ENCODE peak calls at places on chromosomes 3 and 15, in nine cellular contexts. J, Y, C, K, D, P, M, Q and B are unnamed samples.

GRCh38 chr3:41247590-41247989 is 48.3 kb downstream of the CTNNB1 start:
- DNase-seq in Q (no peak), C (no peak), K (no peak), M (no peak), J (no peak), Y (no peak), D (no peak), P (no peak), B (no peak)

GRCh38 chr3:50604628-50605588 is 6.7 kb downstream of the CISH start:
- DNase-seq in J (no peak), D (peak), C (no peak), P (peak), K (peak), M (no peak), Q (no peak), Y (no peak), B (no peak)

GRCh38 chr3:141828487-141829284 is 47.8 kb upstream of the ATP1B3 start:
- DNase-seq in K (no peak), Y (peak), M (no peak), Q (peak), P (no peak), C (no peak), D (peak), J (peak), B (no peak)

GRCh38 chr3:175274474-175275218 is 415.5 kb downstream of the NAALADL2 start:
- DNase-seq in C (no peak), Q (no peak), M (no peak), P (no peak), J (no peak), D (no peak), K (no peak), Y (no peak), B (peak)

GRCh38 chr3:195865752-195866151 is 42.6 kb downstream of the TNK2 start:
- DNase-seq in J (no peak), D (no peak), Y (no peak), P (no peak), C (no peak), M (no peak), K (no peak), Q (no peak), B (no peak)

GRCh38 chr3:136979684-136980083 is 21.9 kb downstream of the IL20RB start:
- DNase-seq in Y (no peak), Q (no peak), K (no peak), M (peak), P (no peak), C (no peak), D (no peak), J (no peak), B (no peak)

GRCh38 chr3:42612147-42612680 is 11.7 kb downstream of the NKTR start:
- DNase-seq in Y (no peak), J (no peak), D (no peak), C (no peak), M (no peak), P (no peak), K (no peak), Q (no peak), B (no peak)

GRCh38 chr15:43517354-43518072 is at the start of gene MAP1A:
- DNase-seq in C (peak), D (no peak), K (no peak), Y (peak), J (peak), P (peak), M (peak), Q (peak), B (no peak)

GRCh38 chr3:58617338-58617761 is 40.2 kb upstream of the FAM107A start:
- DNase-seq in M (no peak), K (no peak), Y (no peak), J (peak), P (no peak), C (no peak), Q (no peak), D (no peak), B (no peak)

GRCh38 chr3:55978953-55979352 is 489.3 kb downstream of the ERC2 start:
- DNase-seq in M (no peak), J (no peak), Y (no peak), P (no peak), C (no peak), Q (no peak), K (no peak), D (no peak), B (no peak)

GRCh38 chr3:18201315-18201714 is 223.8 kb downstream of the SATB1 start:
- DNase-seq in J (no peak), Y (no peak), C (no peak), P (no peak), D (no peak), M (no peak), K (no peak), Q (no peak), B (no peak)

GRCh38 chr3:197406266-197406665 is 107.9 kb upstream of the DLG1 start:
- DNase-seq in M (peak), K (peak), Q (no peak), Y (peak), C (no peak), J (no peak), P (no peak), D (peak), B (no peak)

GRCh38 chr15:40859206-40859851 is 14.7 kb downstream of the RHOV start:
- DNase-seq in P (peak), K (peak), C (peak), M (peak), D (peak), Y (peak), Q (peak), J (peak), B (peak)

GRCh38 chr3:52213901-52214300 is 11.5 kb downstream of the TLR9 start:
- DNase-seq in Q (no peak), Y (no peak), P (no peak), M (no peak), K (no peak), D (no peak), C (no peak), J (no peak), B (no peak)

GRCh38 chr3:140365872-140366697 is 311.8 kb upstream of the TRIM42 start:
- DNase-seq in Q (no peak), K (no peak), C (no peak), Y (peak), D (no peak), P (no peak), M (no peak), J (no peak), B (no peak)

GRCh38 chr3:52752045-52752660 is 18.6 kb downstream of the NEK4 start:
- DNase-seq in P (no peak), C (no peak), D (no peak), Y (no peak), M (no peak), Q (no peak), K (no peak), J (peak), B (no peak)

GRCh38 chr15:61459785-61460707 is 230.9 kb upstream of the RORA start:
- DNase-seq in C (no peak), J (peak), M (peak), D (peak), Y (peak), P (no peak), Q (no peak), K (no peak), B (no peak)

GRCh38 chr15:55279746-55280351 is 9.8 kb downstream of the RAB27A start:
- DNase-seq in C (no peak), M (peak), D (peak), J (peak), Y (no peak), P (no peak), K (no peak), Q (no peak), B (peak)

GRCh38 chr15:29021901-29022300 is 136.1 kb downstream of the APBA2 start:
- DNase-seq in C (no peak), M (no peak), K (no peak), D (no peak), J (no peak), Y (no peak), Q (no peak), P (no peak), B (no peak)

GRCh38 chr3:46399557-46399956 is 7.3 kb downstream of the CCR5AS start:
- DNase-seq in D (no peak), C (no peak), P (no peak), Y (no peak), K (no peak), J (peak), Q (no peak), M (no peak), B (no peak)

GRCh38 chr3:10340046-10340445 is 19.1 kb upstream of the SEC13 start:
- DNase-seq in Y (no peak), M (no peak), J (no peak), D (no peak), C (no peak), P (no peak), K (no peak), Q (no peak), B (no peak)

GRCh38 chr3:114418107-114418506 is 124.3 kb downstream of the TIGIT start:
- DNase-seq in C (no peak), D (no peak), M (no peak), Q (no peak), P (no peak), J (peak), Y (no peak), K (no peak), B (no peak)

GRCh38 chr15:82641129-82641798 is 5.9 kb downstream of the CPEB1 start:
- DNase-seq in J (no peak), C (no peak), K (no peak), Y (no peak), M (no peak), D (no peak), Q (no peak), P (no peak), B (no peak)

GRCh38 chr15:34896183-34896582 is 73.4 kb downstream of the AQR start:
- DNase-seq in D (no peak), K (no peak), C (no peak), J (no peak), Q (no peak), P (no peak), Y (no peak), M (no peak), B (no peak)

GRCh38 chr3:188153498-188153948 is 434 bp upstream of the LPP start:
- DNase-seq in D (peak), J (peak), P (peak), K (no peak), Q (peak), M (peak), C (no peak), Y (peak), B (no peak)

GRCh38 chr15:93179072-93179471 is 90.1 kb upstream of the RGMA start:
- DNase-seq in P (peak), K (no peak), D (peak), Q (no peak), J (peak), M (no peak), C (no peak), Y (no peak), B (no peak)

GRCh38 chr3:24185738-24186384 is 240.8 kb downstream of the NR1D2 start:
- DNase-seq in J (peak), Q (peak), C (no peak), D (peak), K (no peak), Y (peak), M (peak), P (peak), B (peak)

GRCh38 chr15:80730395-80730794 is 35.3 kb downstream of the ABHD17C start:
- DNase-seq in M (no peak), K (no peak), P (no peak), C (no peak), D (no peak), Q (no peak), J (no peak), Y (no peak), B (no peak)

GRCh38 chr3:22536582-22536981 is 666.5 kb upstream of the UBE2E2 start:
- DNase-seq in Y (no peak), J (no peak), P (no peak), M (no peak), Q (no peak), K (no peak), C (no peak), D (no peak), B (no peak)

GRCh38 chr3:17740703-17741102 is 1.7 kb downstream of the TBC1D5 start:
- DNase-seq in Y (no peak), P (peak), J (peak), C (no peak), Q (no peak), K (no peak), M (peak), D (no peak), B (no peak)

GRCh38 chr3:50450135-50450911 is 53.1 kb downstream of the CACNA2D2 start:
- DNase-seq in D (peak), J (peak), C (no peak), K (peak), M (peak), Y (no peak), P (no peak), Q (no peak), B (no peak)

GRCh38 chr3:49007068-49007770 is at the start of gene WDR6:
- DNase-seq in J (peak), K (peak), M (peak), C (peak), D (peak), P (peak), Y (peak), Q (peak), B (peak)
- TF ChIP-seq CTCF in J (peak), K (peak), M (peak), C (peak), D (peak), P (peak), Y (peak), Q (peak), B (peak)

DNA sequence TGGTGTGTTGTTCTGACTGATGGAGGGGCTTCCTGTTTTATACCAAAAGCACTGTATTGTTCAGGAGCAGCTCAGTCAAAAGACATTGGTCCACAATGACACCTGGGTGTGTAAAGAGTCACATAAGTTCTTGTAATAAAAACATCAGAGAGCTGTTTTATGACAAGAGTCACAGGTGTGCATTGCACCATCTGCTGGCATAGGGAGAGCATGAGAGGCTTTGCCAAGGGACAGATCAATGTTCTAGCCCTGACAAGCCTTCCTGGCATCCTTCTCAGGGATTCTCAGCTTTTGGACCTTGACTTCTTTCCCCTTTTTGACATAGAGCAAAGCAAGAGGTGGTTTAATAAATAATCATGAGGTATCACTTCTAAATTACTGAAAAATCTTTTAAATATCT is 20.5 kb downstream of the ARPP21 start:
- DNase-seq in M (no peak), K (no peak), Y (no peak), P (peak), J (no peak), C (no peak), D (no peak), Q (no peak), B (no peak)
- TF ChIP-seq CTCF in M (peak), K (no peak), Y (peak), P (peak), J (peak), C (peak), D (no peak), Q (peak), B (no peak)

GRCh38 chr15:74312445-74313007 is 54.9 kb downstream of the CYP11A1 start:
- DNase-seq in P (no peak), J (no peak), Y (peak), M (no peak), K (no peak), Q (no peak), D (no peak), C (peak), B (no peak)

GRCh38 chr15:74314897-74315438 is 52.5 kb downstream of the CYP11A1 start:
- DNase-seq in J (peak), K (no peak), Y (no peak), P (no peak), D (no peak), Q (no peak), M (peak), C (no peak), B (no peak)

GRCh38 chr15:74308643-74308945 is 58.9 kb downstream of the CYP11A1 start:
- DNase-seq in M (no peak), J (no peak), Y (no peak), C (no peak), D (no peak), P (no peak), K (no peak), Q (peak), B (no peak)

GRCh38 chr15:74313889-74314288 is 53.6 kb downstream of the CYP11A1 start:
- DNase-seq in C (no peak), M (no peak), J (no peak), D (no peak), Y (no peak), K (no peak), Q (no peak), P (no peak), B (no peak)

DNA sequence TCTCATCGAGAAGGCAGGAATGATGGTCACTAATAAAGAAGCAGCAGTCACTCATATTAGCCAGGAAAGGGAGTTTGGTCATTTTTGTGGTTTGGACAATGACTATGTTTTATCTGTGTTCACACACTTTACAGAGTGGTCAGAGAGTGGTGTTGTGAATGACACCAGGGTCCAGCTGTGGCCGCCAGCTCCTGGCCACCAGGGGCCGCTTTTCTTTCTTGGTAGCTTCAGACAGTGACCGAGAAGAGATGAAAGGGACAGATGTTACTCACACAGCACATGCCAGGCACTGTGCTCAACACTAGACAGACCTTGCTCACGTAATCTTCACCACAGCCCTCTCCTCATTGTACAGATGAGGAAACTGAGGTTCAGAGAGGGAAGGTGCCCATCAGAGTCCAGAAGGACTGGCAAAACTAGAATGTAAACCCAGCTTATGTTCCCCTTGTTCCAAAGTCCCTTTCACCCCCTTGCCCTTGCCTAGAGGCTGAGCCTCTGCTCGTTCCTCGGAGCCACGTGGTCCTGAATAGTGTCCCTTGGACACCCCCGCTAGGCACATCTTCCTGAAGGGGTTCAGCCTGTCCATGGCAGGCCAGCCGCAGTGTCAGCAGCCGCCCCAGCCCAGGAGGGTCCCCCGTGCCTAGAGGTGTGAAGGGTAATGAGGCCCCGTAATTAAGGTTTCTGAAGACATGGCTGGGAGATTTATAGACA is 55.6 kb downstream of the CYP11A1 start:
- DNase-seq in J (peak), K (no peak), Q (peak), D (no peak), C (no peak), P (no peak), Y (no peak), M (no peak), B (peak)
- TF ChIP-seq CTCF in J (peak), K (peak), Q (peak), D (peak), C (peak), P (peak), Y (peak), M (peak), B (peak)

GRCh38 chr3:128609294-128609693 is 41.3 kb downstream of the RPN1 start:
- DNase-seq in J (no peak), C (no peak), P (no peak), Y (no peak), K (no peak), Q (no peak), D (no peak), M (no peak), B (no peak)
- TF ChIP-seq CTCF in J (no peak), C (no peak), P (peak), Y (peak), K (no peak), Q (peak), D (no peak), M (peak), B (no peak)

GRCh38 chr15:78437107-78437761 is 782 bp upstream of the IREB2 start:
- DNase-seq in Q (peak), D (no peak), K (no peak), C (no peak), Y (no peak), J (no peak), M (peak), P (peak), B (no peak)
- TF ChIP-seq CTCF in Q (no peak), D (no peak), K (no peak), C (no peak), Y (no peak), J (no peak), M (no peak), P (no peak), B (no peak)

DNA sequence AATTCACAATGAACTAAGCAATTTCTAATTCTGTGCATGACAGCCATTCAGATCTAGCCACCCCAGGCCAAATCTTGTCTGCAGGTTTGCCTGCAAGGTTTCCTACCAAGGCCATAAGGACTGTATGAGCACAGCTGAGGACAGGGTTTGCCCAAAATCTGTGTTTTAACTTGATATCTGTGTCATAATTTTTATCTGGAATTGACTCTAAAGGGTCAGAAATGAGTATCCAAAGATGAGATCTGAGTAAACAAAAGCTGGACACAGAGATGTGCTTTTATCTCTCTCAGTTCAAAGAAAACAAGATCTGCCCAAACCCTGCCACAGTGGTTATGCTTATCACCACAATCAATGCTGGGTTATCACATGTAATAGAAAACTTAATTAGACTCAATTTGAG is 154.6 kb upstream of the COL8A1 start:
- DNase-seq in C (no peak), M (no peak), Q (no peak), P (no peak), K (no peak), J (no peak), Y (no peak), D (no peak), B (no peak)
- TF ChIP-seq CTCF in C (no peak), M (no peak), Q (no peak), P (no peak), K (no peak), J (no peak), Y (no peak), D (no peak), B (no peak)

GRCh38 chr3:158780795-158781590 is 20.9 kb upstream of the MFSD1 start:
- DNase-seq in P (no peak), M (no peak), Y (no peak), C (no peak), D (no peak), K (no peak), Q (no peak), J (no peak), B (no peak)
- TF ChIP-seq CTCF in P (no peak), M (no peak), Y (no peak), C (no peak), D (no peak), K (no peak), Q (peak), J (peak), B (no peak)

GRCh38 chr3:109918740-109919139 is 581.4 kb upstream of the DPPA4 start:
- DNase-seq in Q (no peak), D (no peak), C (no peak), P (no peak), Y (no peak), K (no peak), M (no peak), J (no peak), B (no peak)
- TF ChIP-seq CTCF in Q (no peak), D (no peak), C (no peak), P (no peak), Y (no peak), K (no peak), M (no peak), J (no peak), B (no peak)

DNA sequence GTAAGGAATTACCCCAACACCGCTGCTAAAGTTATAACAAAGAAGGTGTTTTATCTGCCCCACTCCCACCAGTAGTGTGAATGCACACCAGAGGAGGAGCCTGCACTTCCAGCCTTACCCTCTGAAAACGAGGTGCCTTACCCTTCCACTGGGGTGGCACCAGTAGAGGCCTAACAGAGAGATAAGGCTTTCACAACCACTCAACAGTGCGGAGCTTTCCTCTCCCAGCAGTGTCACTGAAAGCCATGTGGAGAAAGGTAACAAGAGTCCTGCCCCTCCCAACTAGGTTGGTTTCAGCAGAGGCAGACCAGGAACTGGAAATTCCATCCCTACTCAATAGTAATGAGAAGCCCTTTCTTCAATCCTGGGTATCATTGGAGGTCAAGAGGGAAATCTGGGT is 539.2 kb downstream of the VGLL3 start:
- DNase-seq in Y (no peak), J (no peak), M (no peak), K (no peak), D (no peak), P (no peak), C (no peak), Q (no peak), B (no peak)
- TF ChIP-seq CTCF in Y (no peak), J (no peak), M (no peak), K (no peak), D (no peak), P (no peak), C (no peak), Q (no peak), B (no peak)